ENCODE peak calls at places on chromosomes 5 and 9, in ten cellular contexts. N is astrocyte, C is spleen, O is PC-3, F is MM.1S, K is OCI-LY7, Y is SK-N-SH, E is A549, A is HCT116, J is hepatocyte. P is an unnamed sample.

GRCh38 chr5:137316346-137316736 is 182.8 kb downstream of the SPOCK1 start:
- DNase-seq in E (no peak), C (no peak), Y (no peak), O (peak; percentile 44), K (no peak), J (no peak), F (no peak), A (no peak), N (peak; percentile 65), P (peak; percentile 36)

GRCh38 chr9:110942522-110942921 is 95.7 kb downstream of the LPAR1 start:
- DNase-seq in O (peak; percentile 40), Y (no peak), C (no peak), J (no peak), E (no peak), F (no peak), K (no peak), A (no peak), N (peak; percentile 88), P (peak; percentile 73)

GRCh38 chr9:123457586-123457985 is 101.6 kb downstream of the CRB2 start:
- DNase-seq in K (no peak), F (no peak), Y (peak; percentile 39), J (no peak), C (peak; percentile 38), E (no peak), A (no peak), N (no peak), O (no peak), P (peak; percentile 22)

GRCh38 chr9:134894136-134894860 is 13.7 kb downstream of the FCN2 start:
- DNase-seq in E (no peak), N (no peak), A (no peak), J (no peak), K (no peak), F (no peak), Y (no peak), O (no peak), C (peak; percentile 18), P (no peak)

GRCh38 chr5:177553671-177554429 is 513 bp downstream of the FAM193B start:
- DNase-seq in C (peak; percentile 92), O (no peak), N (no peak), F (peak; percentile 10), Y (peak; percentile 83), E (no peak), J (peak; percentile 50), A (no peak), K (peak; percentile 37), P (peak; percentile 12)

GRCh38 chr9:137174722-137175293 is 3.0 kb upstream of the TMEM210 start:
- DNase-seq in Y (no peak), N (no peak), O (no peak), E (no peak), C (no peak), J (no peak), A (no peak), F (no peak), K (no peak), P (no peak)

GRCh38 chr5:9381464-9381863 is 164.4 kb downstream of the SEMA5A start:
- DNase-seq in F (no peak), C (no peak), E (no peak), N (no peak), Y (no peak), K (no peak), A (no peak), J (no peak), O (no peak), P (no peak)

GRCh38 chr9:134885647-134886412 is 5.2 kb downstream of the FCN2 start:
- DNase-seq in Y (no peak), N (no peak), C (no peak), F (no peak), K (no peak), O (no peak), E (no peak), J (no peak), A (no peak), P (no peak)

GRCh38 chr5:3432135-3432534 is 163.5 kb upstream of the IRX1 start:
- DNase-seq in N (no peak), F (no peak), K (no peak), A (no peak), O (no peak), E (no peak), Y (no peak), C (no peak), J (no peak), P (no peak)

GRCh38 chr5:3429962-3430361 is 165.7 kb upstream of the IRX1 start:
- DNase-seq in A (no peak), C (no peak), K (no peak), O (no peak), Y (no peak), J (no peak), N (no peak), E (no peak), F (no peak), P (no peak)

DNA sequence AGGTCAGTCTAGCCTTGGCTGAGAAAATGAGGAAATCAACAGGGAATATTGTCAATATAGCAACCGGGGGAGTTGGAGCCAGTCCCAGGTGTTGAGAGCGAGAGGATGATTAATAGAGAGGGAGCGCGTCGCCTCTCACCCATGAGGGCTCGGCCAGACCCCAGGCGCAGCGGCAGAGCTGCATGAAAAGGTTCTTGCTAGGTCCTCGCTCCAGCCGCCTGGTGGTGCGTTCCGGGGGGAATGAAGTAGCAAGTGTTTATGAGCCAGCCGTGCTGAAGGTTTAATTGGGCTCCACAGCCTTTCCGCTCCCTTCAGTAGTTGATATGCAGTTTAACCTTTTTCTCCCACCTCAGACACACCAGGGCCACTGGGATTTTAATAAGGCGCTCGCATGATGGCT is 167.3 kb upstream of the IRX1 start:
- DNase-seq in O (no peak), Y (no peak), E (no peak), F (no peak), C (no peak), N (no peak), J (no peak), A (no peak), K (no peak), P (no peak)
- H3K9me3 ChIP-seq in O (no peaks in the 10 kb centered on the region), Y (no peaks in the 10 kb centered on the region), E (no peaks in the 10 kb centered on the region), F (no peaks in the 10 kb centered on the region), C (peaks cover 7% of the 10 kb centered on the region), N (no peaks in the 10 kb centered on the region), J (no peaks in the 10 kb centered on the region), A (peaks cover 6% of the 10 kb centered on the region), K (no peaks in the 10 kb centered on the region), P (no peaks in the 10 kb centered on the region)

GRCh38 chr9:97766092-97766491 is 69.0 kb upstream of the XPA start:
- DNase-seq in F (no peak), C (no peak), J (no peak), Y (no peak), K (no peak), O (peak; percentile 31), N (peak; percentile 24), A (no peak), E (no peak), P (peak; percentile 20)

GRCh38 chr9:97769208-97769607 is 72.1 kb upstream of the XPA start:
- DNase-seq in E (no peak), O (no peak), C (no peak), F (no peak), N (no peak), K (no peak), A (no peak), Y (no peak), J (no peak), P (no peak)

GRCh38 chr9:97766610-97767009 is 69.5 kb upstream of the XPA start:
- DNase-seq in A (no peak), J (no peak), E (no peak), F (no peak), K (no peak), C (no peak), O (no peak), Y (no peak), N (no peak), P (no peak)

GRCh38 chr9:97768731-97769130 is 71.6 kb upstream of the XPA start:
- DNase-seq in O (no peak), C (no peak), F (no peak), A (no peak), J (no peak), K (no peak), Y (no peak), N (peak; percentile 61), E (no peak), P (no peak)

DNA sequence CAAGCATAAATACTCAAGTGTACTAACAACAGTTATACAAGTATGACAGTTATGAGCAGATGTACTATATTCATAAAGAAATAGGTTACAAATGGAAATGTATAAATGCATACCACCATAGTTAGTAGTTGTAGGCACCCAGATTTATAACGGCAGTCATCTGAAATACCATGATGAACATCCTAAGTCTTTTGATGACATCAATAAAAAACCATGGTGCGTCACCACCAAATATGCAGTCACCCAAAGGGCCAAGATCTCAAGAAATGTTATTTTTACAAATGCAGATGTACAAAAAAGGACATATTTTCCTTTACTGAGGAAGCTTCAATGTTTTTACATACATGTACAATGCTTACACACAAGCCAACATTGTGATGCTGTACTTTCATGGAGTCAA is 70.8 kb upstream of the XPA start:
- DNase-seq in Y (no peak), A (no peak), K (no peak), E (no peak), C (no peak), O (no peak), F (no peak), N (no peak), J (no peak), P (no peak)
- TF ChIP-seq CTCF in Y (no peak), A (no peak), K (no peak), E (no peak), C (no peak), O (no peak), F (no peak), N (no peak), J (no peak), P (no peak)

GRCh38 chr5:132503244-132503643 is 12.7 kb upstream of the IRF1 start:
- DNase-seq in O (no peak), Y (no peak), J (no peak), E (no peak), C (no peak), K (no peak), F (no peak), N (no peak), A (no peak), P (no peak)
- H3K4me1 ChIP-seq in O (peaks cover 19% of the 10 kb centered on the region), Y (peaks cover 3% of the 10 kb centered on the region), J (peaks cover 25% of the 10 kb centered on the region), E (peaks cover 33% of the 10 kb centered on the region), C (peaks cover 30% of the 10 kb centered on the region), K (peaks cover 22% of the 10 kb centered on the region), F (peaks cover 56% of the 10 kb centered on the region), N (peaks cover 25% of the 10 kb centered on the region), A (peaks cover 50% of the 10 kb centered on the region), P (no peaks in the 10 kb centered on the region)

GRCh38 chr9:131557855-131558548 is 12.7 kb downstream of the PRRT1B start:
- DNase-seq in A (no peak), N (no peak), O (no peak), K (no peak), C (no peak), J (no peak), Y (no peak), F (no peak), E (no peak), P (no peak)

GRCh38 chr9:131562032-131562959 is 17.0 kb downstream of the PRRT1B start:
- DNase-seq in K (no peak), A (no peak), N (peak; percentile 53), C (no peak), F (no peak), E (no peak), Y (no peak), O (peak; percentile 87), J (no peak), P (peak; percentile 76)

GRCh38 chr9:131554865-131555351 is 9.6 kb downstream of the PRRT1B start:
- DNase-seq in A (no peak), C (no peak), N (no peak), F (no peak), Y (no peak), E (no peak), J (no peak), K (no peak), O (no peak), P (no peak)

GRCh38 chr9:131555841-131556673 is 10.7 kb downstream of the PRRT1B start:
- DNase-seq in K (no peak), O (no peak), F (no peak), N (no peak), C (no peak), A (no peak), E (no peak), J (no peak), Y (no peak), P (no peak)

GRCh38 chr9:131559416-131560000 is 14.2 kb downstream of the PRRT1B start:
- DNase-seq in C (no peak), E (no peak), Y (no peak), J (no peak), N (no peak), F (no peak), O (no peak), K (no peak), A (no peak), P (no peak)
- H3K9me3 ChIP-seq in C (peaks cover 29% of the 10 kb centered on the region), E (peaks cover 15% of the 10 kb centered on the region), Y (peaks cover 3% of the 10 kb centered on the region), J (no peaks in the 10 kb centered on the region), N (no peaks in the 10 kb centered on the region), F (no peaks in the 10 kb centered on the region), O (no peaks in the 10 kb centered on the region), K (peaks cover 10% of the 10 kb centered on the region), A (peaks cover 4% of the 10 kb centered on the region), P (no peaks in the 10 kb centered on the region)

P was measured in cardiac muscle cell.